ENCODE peak calls at places on chromosomes 6 and 20, in ten cellular contexts. N is stimulated activated CD4-positive, alpha-beta T cell treated with anti-CD3 and anti-CD28 coated beads, Interleukin-1b, Interleukin-23, amount 100 ng/mL, for 48 hours; E is AG04450; I is OCI-M1; P is omental fat pad; F is tibial artery; L is activated T-cell treated with anti-CD3 and anti-CD28 coated beads, Interleukin-2, amount 50 U/mL, for 1 hour; V is HEK293T; B is mammary epithelial cell; R is NCI-H1417. M is an unnamed sample.

GRCh38 chr6:89023591-89024441 is 56.7 kb upstream of the PNRC1 start:
- DNase-seq in L (no peak), F (peak), V (no peak), I (peak), E (no peak), P (no peak), B (peak), N (no peak), R (no peak), M (peak)

GRCh38 chr20:58322083-58322482 is 12.6 kb downstream of the RAB22A start:
- DNase-seq in P (no peak), F (no peak), N (no peak), E (no peak), V (no peak), R (peak), L (no peak), I (no peak), B (no peak), M (no peak)

GRCh38 chr6:40956871-40957270 is 82.2 kb downstream of the UNC5CL start:
- DNase-seq in F (no peak), E (no peak), I (no peak), N (no peak), P (no peak), R (no peak), B (no peak), L (no peak), V (no peak), M (no peak)

GRCh38 chr6:105926318-105926717 is 159.8 kb upstream of the PRDM1 start:
- DNase-seq in F (no peak), E (no peak), V (no peak), B (no peak), P (no peak), R (no peak), N (peak), I (no peak), L (no peak), M (no peak)

GRCh38 chr6:139894271-139894670 is 519.8 kb upstream of the CITED2 start:
- DNase-seq in F (no peak), E (no peak), I (no peak), N (no peak), V (no peak), L (no peak), B (no peak), R (no peak), P (no peak), M (no peak)

GRCh38 chr6:111800821-111801220 is 72.4 kb downstream of the FYN start:
- DNase-seq in P (no peak), E (no peak), V (no peak), B (no peak), N (no peak), L (no peak), R (no peak), I (no peak), F (no peak), M (no peak)

GRCh38 chr6:90194371-90194841 is 102.2 kb downstream of the BACH2 start:
- DNase-seq in L (no peak), E (peak), P (no peak), R (no peak), V (no peak), B (peak), I (no peak), N (peak), F (no peak), M (no peak)

GRCh38 chr20:63116412-63117106 is 99.4 kb downstream of the YTHDF1 start:
- DNase-seq in P (no peak), E (no peak), R (no peak), L (no peak), F (no peak), N (no peak), I (peak), B (no peak), V (peak), M (peak)

GRCh38 chr6:28880519-28880893 is 43.3 kb downstream of the TRIM27 start:
- DNase-seq in V (no peak), E (no peak), I (no peak), F (no peak), R (no peak), P (no peak), N (no peak), B (no peak), L (no peak), M (no peak)

GRCh38 chr6:128311944-128312570 is 208.3 kb downstream of the PTPRK start:
- DNase-seq in N (no peak), I (peak), F (no peak), B (no peak), R (no peak), P (no peak), L (no peak), V (no peak), E (no peak), M (no peak)

GRCh38 chr20:5722927-5723326 is 27.3 kb upstream of the SHLD1 start:
- DNase-seq in B (no peak), I (no peak), N (no peak), L (no peak), V (no peak), F (no peak), E (no peak), P (no peak), R (no peak), M (no peak)

GRCh38 chr6:144870796-144871195 is 585.7 kb downstream of the UTRN start:
- DNase-seq in E (no peak), V (no peak), B (no peak), N (no peak), R (no peak), L (no peak), I (no peak), F (no peak), P (no peak), M (no peak)

GRCh38 chr6:33161354-33162320 is 30.6 kb downstream of the COL11A2 start:
- DNase-seq in B (peak), L (peak), P (peak), E (no peak), R (peak), F (peak), V (peak), N (peak), I (peak), M (peak)

GRCh38 chr6:25010917-25011625 is 75.3 kb upstream of the RIPOR2 start:
- DNase-seq in B (peak), P (no peak), V (no peak), E (no peak), R (no peak), I (no peak), L (no peak), F (no peak), N (no peak), M (no peak)

GRCh38 chr6:80543598-80544181 is 437.2 kb downstream of the BCKDHB start:
- DNase-seq in L (no peak), E (no peak), N (no peak), F (no peak), V (no peak), R (no peak), B (peak), I (peak), P (no peak), M (peak)

GRCh38 chr20:58576590-58576944 is 61.4 kb upstream of the APCDD1L start:
- DNase-seq in N (no peak), L (no peak), V (no peak), P (no peak), E (no peak), I (no peak), B (no peak), F (peak), R (peak), M (no peak)

GRCh38 chr20:51767018-51767866 is 948 bp downstream of the ATP9A start:
- DNase-seq in E (no peak), R (peak), B (peak), F (peak), I (no peak), N (peak), L (peak), P (peak), V (peak), M (peak)

GRCh38 chr6:141624301-141624700 is 508.4 kb upstream of the GJE1 start:
- DNase-seq in I (no peak), B (no peak), N (no peak), E (no peak), F (no peak), L (no peak), P (no peak), V (no peak), R (no peak), M (no peak)

GRCh38 chr6:35568967-35569606 is 56.4 kb upstream of the TULP1 start:
- DNase-seq in I (peak), R (no peak), B (peak), P (no peak), F (peak), N (peak), L (peak), V (peak), E (no peak), M (peak)

GRCh38 chr20:49568491-49569151 is 684 bp upstream of the PTGIS start:
- DNase-seq in P (no peak), L (no peak), F (peak), B (no peak), I (no peak), V (no peak), E (no peak), R (no peak), N (no peak), M (peak)

GRCh38 chr6:168161371-168161750 is 82.3 kb upstream of the FRMD1 start:
- DNase-seq in P (no peak), N (no peak), I (no peak), R (no peak), F (no peak), E (no peak), B (no peak), V (no peak), L (no peak), M (no peak)

GRCh38 chr20:62668441-62669027 is 26.2 kb downstream of the SLCO4A1 start:
- DNase-seq in P (no peak), B (peak), E (peak), V (peak), I (peak), L (peak), N (no peak), F (peak), R (peak), M (peak)

GRCh38 chr6:127737009-127737486 is 160.1 kb downstream of the C6orf58 start:
- DNase-seq in R (peak), I (peak), N (peak), P (no peak), E (peak), L (no peak), V (peak), B (peak), F (no peak), M (peak)

GRCh38 chr6:90859612-90860011 is 272.7 kb upstream of the MAP3K7 start:
- DNase-seq in R (peak), F (no peak), B (no peak), E (no peak), V (no peak), P (no peak), N (no peak), L (no peak), I (peak), M (no peak)

GRCh38 chr20:44448753-44449546 is 26.7 kb upstream of the TTPAL start:
- DNase-seq in P (no peak), E (no peak), F (no peak), B (no peak), I (peak), R (no peak), N (peak), L (no peak), V (peak), M (peak)

GRCh38 chr6:143536461-143536865 is 24.9 kb upstream of the FUCA2 start:
- DNase-seq in V (no peak), P (no peak), F (peak), R (peak), E (no peak), B (peak), N (peak), L (peak), I (peak), M (no peak)

GRCh38 chr20:17357238-17357637 is 130.4 kb downstream of the PCSK2 start:
- DNase-seq in P (no peak), R (peak), L (no peak), N (no peak), V (no peak), B (no peak), F (no peak), E (no peak), I (no peak), M (no peak)

GRCh38 chr20:64273109-64273508 is 17.6 kb downstream of the PCMTD2 start:
- DNase-seq in B (no peak), N (no peak), L (no peak), V (no peak), R (no peak), P (no peak), I (no peak), F (no peak), E (no peak), M (no peak)